ENCODE peak calls at places on chromosomes 6 and 20, in eight cellular contexts. F is hepatocyte, I is HCT116, C is DND-41, T is PC-3, M is GM23248, N is neural progenitor cell, Z is IMR-90. U is an unnamed sample.

GRCh38 chr6:43311681-43312080 is 3.1 kb upstream of the CRIP3 start:
- DNase-seq in F (no peak), I (no peak), C (no peak), T (no peak), M (no peak), N (no peak), Z (no peak), U (no peak)

GRCh38 chr6:73285674-73286283 is 22.8 kb upstream of the KHDC1 start:
- DNase-seq in F (peak; percentile 57), I (peak; percentile 23), C (no peak), T (peak; percentile 60), M (peak; percentile 86), N (peak; percentile 59), Z (peak; percentile 76), U (peak; percentile 11)

GRCh38 chr6:34866509-34866908 is 21.3 kb downstream of the TAF11 start:
- DNase-seq in F (no peak), I (no peak), C (no peak), T (no peak), M (no peak), N (no peak), Z (no peak), U (no peak)

GRCh38 chr20:17965042-17965697 is 3.4 kb downstream of the SNX5 start:
- DNase-seq in F (no peak), I (no peak), C (no peak), T (no peak), M (no peak), N (no peak), Z (no peak), U (no peak)

GRCh38 chr20:43558412-43559146 is at the start of gene SGK2:
- DNase-seq in F (peak; percentile 83), I (no peak), C (no peak), T (peak; percentile 76), M (peak; percentile 29), N (no peak), Z (peak; percentile 43), U (no peak)

GRCh38 chr6:77650098-77650663 is 2.7 kb upstream of the MEI4 start:
- DNase-seq in F (peak; percentile 69), I (no peak), C (no peak), T (no peak), M (no peak), N (peak; percentile 93), Z (no peak), U (peak; percentile 37)

GRCh38 chr6:106782524-106783265 is 153.3 kb downstream of the QRSL1 start:
- DNase-seq in F (no peak), I (no peak), C (no peak), T (no peak), M (no peak), N (no peak), Z (no peak), U (no peak)

GRCh38 chr20:49276201-49276894 is 1.5 kb downstream of the ZNFX1 start:
- DNase-seq in F (peak; percentile 25), I (no peak), C (no peak), T (peak; percentile 75), M (peak; percentile 88), N (no peak), Z (peak; percentile 74), U (no peak)

GRCh38 chr6:167577891-167578361 is 248.8 kb upstream of the AFDN start:
- DNase-seq in F (no peak), I (no peak), C (no peak), T (no peak), M (no peak), N (no peak), Z (no peak), U (no peak)

GRCh38 chr6:167578371-167578901 is 248.3 kb upstream of the AFDN start:
- DNase-seq in F (no peak), I (no peak), C (no peak), T (no peak), M (no peak), N (no peak), Z (no peak), U (no peak)

GRCh38 chr6:167580512-167580911 is 246.2 kb upstream of the AFDN start:
- DNase-seq in F (no peak), I (no peak), C (no peak), T (no peak), M (no peak), N (no peak), Z (no peak), U (no peak)

GRCh38 chr6:167581637-167582036 is 245.1 kb upstream of the AFDN start:
- DNase-seq in F (no peak), I (no peak), C (no peak), T (no peak), M (no peak), N (no peak), Z (no peak), U (no peak)

DNA sequence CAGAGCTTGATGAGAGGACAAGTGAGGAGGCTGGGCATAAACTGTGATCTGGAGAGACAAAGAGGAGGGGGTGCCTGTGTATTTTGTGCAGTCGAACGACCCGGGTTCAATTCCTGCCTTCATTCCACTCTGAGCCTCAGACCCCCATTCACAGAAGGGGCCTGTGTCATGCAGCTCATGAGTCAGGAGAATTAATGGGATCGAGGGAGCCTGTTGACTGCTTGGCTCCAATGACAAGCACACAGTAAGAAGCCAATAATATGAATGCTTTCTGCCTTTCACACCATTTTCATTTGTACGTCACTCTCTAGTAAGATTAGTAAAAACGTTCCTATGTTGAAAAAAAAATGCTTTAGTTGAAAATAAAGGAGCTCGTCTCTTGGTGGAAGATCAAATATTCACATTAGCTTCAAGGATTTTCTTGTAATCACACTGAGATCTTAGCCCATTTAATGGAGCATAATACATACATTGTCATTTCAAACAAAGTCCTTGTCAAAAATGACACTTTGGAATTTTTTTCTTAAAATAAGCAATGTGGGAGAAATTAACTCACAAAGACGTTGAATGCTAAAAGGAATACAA is 246.8 kb upstream of the AFDN start:
- DNase-seq in F (no peak), I (no peak), C (no peak), T (no peak), M (no peak), N (no peak), Z (no peak), U (no peak)
- H3K4me2 ChIP-seq in F (no peak overlapping the region), I (no peak overlapping the region), C (no peak overlapping the region), T (no peak overlapping the region), M (no peak overlapping the region), N (no peak overlapping the region), Z (no peak overlapping the region), U (no peak overlapping the region)

DNA sequence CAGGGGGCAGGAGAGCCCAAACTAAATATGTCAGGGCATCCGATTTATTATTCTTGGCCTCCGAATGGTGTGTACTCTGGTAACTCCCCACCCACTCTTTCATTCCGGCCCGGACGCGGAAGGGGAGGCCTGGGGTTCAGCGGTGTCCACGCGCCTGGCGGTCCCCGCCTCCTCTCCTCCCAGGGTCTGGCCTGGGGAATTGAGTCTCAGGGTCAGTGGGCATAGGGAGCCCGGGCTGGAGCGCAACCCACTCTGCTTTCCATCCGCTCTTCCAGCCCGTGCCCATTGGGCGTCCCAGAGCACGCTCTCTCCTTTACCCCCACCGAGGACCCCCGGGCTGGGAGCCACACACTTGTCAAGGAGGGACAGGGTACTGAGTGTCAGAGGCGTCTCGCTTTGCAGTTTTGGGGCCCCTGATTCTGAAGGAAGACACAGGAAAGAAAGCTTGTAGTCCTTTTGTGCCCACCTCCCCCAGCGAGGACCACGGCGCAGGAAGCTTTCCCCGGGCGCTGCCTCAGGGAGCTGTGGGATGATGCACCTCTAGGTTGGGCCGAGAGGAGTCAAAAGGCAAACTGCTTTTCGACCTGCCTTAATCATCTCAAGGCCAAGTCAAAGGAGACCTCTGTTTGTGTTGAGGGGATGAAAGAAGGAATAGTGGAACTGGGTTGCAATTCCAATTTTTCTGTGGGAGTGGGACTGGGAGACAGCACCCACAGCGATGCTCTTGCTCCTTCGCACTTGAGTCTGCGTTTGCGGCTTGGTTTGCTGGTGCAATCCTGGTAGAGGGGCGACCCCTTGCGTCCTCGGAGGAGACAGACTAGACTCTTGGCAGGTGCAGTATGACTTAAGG is 2.5 kb downstream of the RSPO3 start:
- DNase-seq in F (peak; percentile 87), I (peak; percentile 63), C (no peak), T (peak; percentile 64), M (peak; percentile 91), N (peak; percentile 89), Z (peak; percentile 79), U (peak; percentile 70)
- H3K4me3 ChIP-seq in F (no peak overlapping the region), I (no peak overlapping the region), C (no peak overlapping the region), T (no peak overlapping the region), M (peak overlapping the region; percentile 36), N (peak overlapping the region; percentile 67), Z (no peak overlapping the region), U (no peak overlapping the region)

GRCh38 chr20:50372770-50373088 is 137.5 kb upstream of the PTPN1 start:
- DNase-seq in F (peak; percentile 45), I (no peak), C (no peak), T (peak; percentile 78), M (no peak), N (no peak), Z (peak; percentile 22), U (no peak)

GRCh38 chr20:50373674-50374286 is 136.4 kb upstream of the PTPN1 start:
- DNase-seq in F (no peak), I (no peak), C (no peak), T (peak; percentile 87), M (peak; percentile 49), N (no peak), Z (no peak), U (no peak)

GRCh38 chr20:50370036-50370566 is 140.1 kb upstream of the PTPN1 start:
- DNase-seq in F (no peak), I (no peak), C (no peak), T (no peak), M (no peak), N (no peak), Z (no peak), U (no peak)

GRCh38 chr20:50374541-50375078 is 135.6 kb upstream of the PTPN1 start:
- DNase-seq in F (no peak), I (no peak), C (no peak), T (no peak), M (no peak), N (no peak), Z (no peak), U (no peak)

DNA sequence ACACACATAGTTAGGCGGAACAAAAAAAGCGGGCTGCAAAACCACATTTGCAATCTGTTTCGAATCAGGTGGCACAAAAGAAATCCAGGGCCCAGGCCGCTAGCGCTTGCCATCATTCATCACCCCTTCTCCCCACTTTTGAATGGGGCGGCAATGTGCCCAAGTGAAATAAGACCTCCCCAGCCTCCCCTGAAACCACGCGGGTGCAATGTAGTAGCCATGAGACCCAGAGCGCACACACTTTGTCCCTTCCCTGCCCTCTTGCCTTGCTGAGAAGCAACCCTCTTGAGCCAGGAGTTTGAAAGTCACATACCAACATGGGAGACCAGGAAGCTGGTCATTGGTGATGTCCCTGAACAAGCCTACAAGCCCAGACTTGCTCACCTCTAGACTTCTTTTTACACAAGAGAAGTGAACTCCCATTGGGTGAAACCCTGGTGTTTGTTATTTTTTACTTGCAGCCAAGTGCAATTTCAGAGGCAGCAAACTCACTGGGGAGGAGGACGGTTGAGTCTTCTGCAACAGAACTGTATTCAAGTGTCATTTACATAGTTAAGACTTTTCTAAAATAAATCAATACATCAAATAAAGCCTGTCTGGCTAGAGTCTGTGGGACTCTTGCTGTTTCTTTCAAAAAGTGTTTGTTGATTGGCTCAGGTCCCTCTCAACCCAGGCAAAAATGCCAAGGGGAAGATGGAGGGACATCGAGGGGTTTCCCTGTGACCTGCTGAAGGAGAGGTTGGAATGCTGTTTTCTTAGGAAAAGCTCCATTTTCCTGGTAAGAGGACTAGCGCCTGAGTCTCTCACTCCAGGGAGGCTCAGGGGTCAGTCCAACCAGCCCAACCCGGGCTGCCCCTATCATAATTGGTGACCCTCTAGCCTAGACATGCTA is 138.1 kb upstream of the PTPN1 start:
- DNase-seq in F (no peak), I (no peak), C (no peak), T (no peak), M (no peak), N (no peak), Z (peak; percentile 27), U (no peak)
- H2AFZ ChIP-seq in F (no peak overlapping the region), I (peak overlapping the region; percentile 54), C (no peak overlapping the region), T (no peak overlapping the region), M (no peak overlapping the region), N (no peak overlapping the region), Z (peak overlapping the region; percentile 43), U (no peak overlapping the region)

DNA sequence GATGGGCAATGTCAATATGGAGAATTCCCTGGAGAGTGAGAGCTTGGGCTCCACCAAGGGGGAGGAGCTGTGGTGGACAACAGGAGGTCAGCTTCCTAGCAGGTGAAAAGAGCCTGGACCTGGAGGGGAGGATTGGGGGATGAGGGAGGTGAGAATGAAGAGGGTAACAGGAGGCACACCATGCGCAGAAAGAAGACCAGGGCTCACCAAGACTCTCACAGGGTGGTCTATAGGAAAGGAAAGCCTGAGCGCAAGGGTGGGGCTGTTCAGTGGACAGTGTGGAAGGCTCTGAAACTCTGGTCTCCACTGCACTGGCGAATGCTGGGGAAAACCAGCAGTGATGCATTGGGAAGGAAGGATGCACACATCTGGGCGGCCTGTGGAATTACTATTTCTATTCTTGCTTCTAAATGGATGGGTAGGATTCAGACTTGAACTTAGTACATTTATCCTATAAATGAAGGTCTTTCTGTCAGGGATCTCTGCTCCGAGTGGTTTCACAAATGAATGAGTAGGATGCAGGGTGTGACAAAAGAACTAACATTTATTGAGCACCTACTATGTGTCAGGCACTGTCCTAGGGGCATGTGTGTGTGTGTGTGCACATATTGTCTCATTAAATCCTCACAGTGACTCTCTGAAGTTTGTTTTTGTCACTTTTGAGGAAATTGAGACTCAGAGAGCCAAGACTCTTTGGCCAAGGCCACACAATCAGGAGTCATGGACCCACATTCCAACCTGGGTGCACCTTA is 152.7 kb downstream of the CD83 start:
- DNase-seq in F (no peak), I (no peak), C (no peak), T (no peak), M (no peak), N (no peak), Z (no peak), U (no peak)
- H3K4me2 ChIP-seq in F (no peak overlapping the region), I (peak overlapping the region; percentile 65), C (no peak overlapping the region), T (peak overlapping the region; percentile 26), M (no peak overlapping the region), N (no peak overlapping the region), Z (no peak overlapping the region), U (no peak overlapping the region)